ENCODE peak calls at places on chromosomes 5 and 9, in six cellular contexts. One of them, this sample, is unnamed.

GRCh38 chr5:154686490-154686889 is 68.7 kb upstream of the LARP1 start:
- DNase-seq in type B pancreatic cell: no peak
- DNase-seq in T1000: no peak
- DNase-seq in neural crest cell: no peak
- DNase-seq in activated naive CD4-positive, alpha-beta T cell treated with Interleukin-2 at 50 U/mL for 16 hours: no peak
- DNase-seq in GM06990: no peak
- DNase-seq in this sample: no peak

GRCh38 chr9:125024917-125025316 is 84.0 kb upstream of the GOLGA1 start:
- DNase-seq in type B pancreatic cell: no peak
- DNase-seq in T1000: no peak
- DNase-seq in neural crest cell: no peak
- DNase-seq in activated naive CD4-positive, alpha-beta T cell treated with Interleukin-2 at 50 U/mL for 16 hours: no peak
- DNase-seq in GM06990: no peak
- DNase-seq in this sample: no peak

GRCh38 chr5:174409971-174410370 is 314.4 kb upstream of the MSX2 start:
- DNase-seq in type B pancreatic cell: no peak
- DNase-seq in T1000: no peak
- DNase-seq in neural crest cell: no peak
- DNase-seq in activated naive CD4-positive, alpha-beta T cell treated with Interleukin-2 at 50 U/mL for 16 hours: no peak
- DNase-seq in GM06990: no peak
- DNase-seq in this sample: no peak

GRCh38 chr5:112253478-112254250 is 165.4 kb downstream of the EPB41L4A start:
- DNase-seq in type B pancreatic cell: no peak
- DNase-seq in T1000: no peak
- DNase-seq in neural crest cell: no peak
- DNase-seq in activated naive CD4-positive, alpha-beta T cell treated with Interleukin-2 at 50 U/mL for 16 hours: no peak
- DNase-seq in GM06990: no peak
- DNase-seq in this sample: no peak

GRCh38 chr5:176152191-176152932 is 85.9 kb upstream of the SIMC1 start:
- DNase-seq in type B pancreatic cell: no peak
- DNase-seq in T1000: no peak
- DNase-seq in neural crest cell: no peak
- DNase-seq in activated naive CD4-positive, alpha-beta T cell treated with Interleukin-2 at 50 U/mL for 16 hours: no peak
- DNase-seq in GM06990: no peak
- DNase-seq in this sample: no peak

GRCh38 chr9:114289106-114289505 is 33.8 kb upstream of the ORM1 start:
- DNase-seq in type B pancreatic cell: peak
- DNase-seq in T1000: no peak
- DNase-seq in neural crest cell: no peak
- DNase-seq in activated naive CD4-positive, alpha-beta T cell treated with Interleukin-2 at 50 U/mL for 16 hours: no peak
- DNase-seq in GM06990: no peak
- DNase-seq in this sample: no peak

GRCh38 chr9:107742531-107743309 is 253.2 kb upstream of the KLF4 start:
- DNase-seq in type B pancreatic cell: no peak
- DNase-seq in T1000: no peak
- DNase-seq in neural crest cell: no peak
- DNase-seq in activated naive CD4-positive, alpha-beta T cell treated with Interleukin-2 at 50 U/mL for 16 hours: no peak
- DNase-seq in GM06990: no peak
- DNase-seq in this sample: no peak

GRCh38 chr5:167870055-167870454 is 421.4 kb upstream of the WWC1 start:
- DNase-seq in type B pancreatic cell: no peak
- DNase-seq in T1000: no peak
- DNase-seq in neural crest cell: no peak
- DNase-seq in activated naive CD4-positive, alpha-beta T cell treated with Interleukin-2 at 50 U/mL for 16 hours: no peak
- DNase-seq in GM06990: no peak
- DNase-seq in this sample: no peak

GRCh38 chr5:124059200-124059599 is 547.2 kb downstream of the CSNK1G3 start:
- DNase-seq in type B pancreatic cell: no peak
- DNase-seq in T1000: no peak
- DNase-seq in neural crest cell: no peak
- DNase-seq in activated naive CD4-positive, alpha-beta T cell treated with Interleukin-2 at 50 U/mL for 16 hours: no peak
- DNase-seq in GM06990: no peak
- DNase-seq in this sample: no peak

GRCh38 chr9:3865373-3865772 is 339.6 kb upstream of the RFX3 start:
- DNase-seq in type B pancreatic cell: no peak
- DNase-seq in T1000: no peak
- DNase-seq in neural crest cell: no peak
- DNase-seq in activated naive CD4-positive, alpha-beta T cell treated with Interleukin-2 at 50 U/mL for 16 hours: no peak
- DNase-seq in GM06990: no peak
- DNase-seq in this sample: no peak

GRCh38 chr5:107917983-107918382 is 247.2 kb upstream of the EFNA5 start:
- DNase-seq in type B pancreatic cell: no peak
- DNase-seq in T1000: no peak
- DNase-seq in neural crest cell: no peak
- DNase-seq in activated naive CD4-positive, alpha-beta T cell treated with Interleukin-2 at 50 U/mL for 16 hours: no peak
- DNase-seq in GM06990: no peak
- DNase-seq in this sample: no peak

GRCh38 chr9:112819635-112820496 is 69.3 kb downstream of the SNX30 start:
- DNase-seq in type B pancreatic cell: no peak
- DNase-seq in T1000: no peak
- DNase-seq in neural crest cell: peak
- DNase-seq in activated naive CD4-positive, alpha-beta T cell treated with Interleukin-2 at 50 U/mL for 16 hours: no peak
- DNase-seq in GM06990: no peak
- DNase-seq in this sample: peak

GRCh38 chr5:2603176-2603575 is 148.3 kb downstream of the IRX2 start:
- DNase-seq in type B pancreatic cell: no peak
- DNase-seq in T1000: no peak
- DNase-seq in neural crest cell: no peak
- DNase-seq in activated naive CD4-positive, alpha-beta T cell treated with Interleukin-2 at 50 U/mL for 16 hours: no peak
- DNase-seq in GM06990: no peak
- DNase-seq in this sample: no peak

GRCh38 chr9:12776775-12777055 is 1.9 kb downstream of the LURAP1L start:
- DNase-seq in type B pancreatic cell: no peak
- DNase-seq in T1000: no peak
- DNase-seq in neural crest cell: no peak
- DNase-seq in activated naive CD4-positive, alpha-beta T cell treated with Interleukin-2 at 50 U/mL for 16 hours: no peak
- DNase-seq in GM06990: no peak
- DNase-seq in this sample: no peak

GRCh38 chr5:170113517-170113891 is 7.8 kb downstream of the FOXI1 start:
- DNase-seq in type B pancreatic cell: peak
- DNase-seq in T1000: no peak
- DNase-seq in neural crest cell: no peak
- DNase-seq in activated naive CD4-positive, alpha-beta T cell treated with Interleukin-2 at 50 U/mL for 16 hours: no peak
- DNase-seq in GM06990: no peak
- DNase-seq in this sample: no peak

GRCh38 chr5:148843510-148844318 is 17.3 kb downstream of the ADRB2 start:
- DNase-seq in type B pancreatic cell: no peak
- DNase-seq in T1000: no peak
- DNase-seq in neural crest cell: no peak
- DNase-seq in activated naive CD4-positive, alpha-beta T cell treated with Interleukin-2 at 50 U/mL for 16 hours: no peak
- DNase-seq in GM06990: no peak
- DNase-seq in this sample: no peak

GRCh38 chr5:119009131-119009530 is 20.8 kb upstream of the DTWD2 start:
- DNase-seq in type B pancreatic cell: no peak
- DNase-seq in T1000: no peak
- DNase-seq in neural crest cell: no peak
- DNase-seq in activated naive CD4-positive, alpha-beta T cell treated with Interleukin-2 at 50 U/mL for 16 hours: no peak
- DNase-seq in GM06990: no peak
- DNase-seq in this sample: no peak

GRCh38 chr9:133377721-133378216 is 1.6 kb downstream of the STKLD1 start:
- DNase-seq in type B pancreatic cell: no peak
- DNase-seq in T1000: no peak
- DNase-seq in neural crest cell: no peak
- DNase-seq in activated naive CD4-positive, alpha-beta T cell treated with Interleukin-2 at 50 U/mL for 16 hours: no peak
- DNase-seq in GM06990: no peak
- DNase-seq in this sample: no peak

GRCh38 chr5:172834570-172835245 is 657 bp downstream of the ERGIC1 start:
- DNase-seq in type B pancreatic cell: no peak
- DNase-seq in T1000: peak
- DNase-seq in neural crest cell: peak
- DNase-seq in activated naive CD4-positive, alpha-beta T cell treated with Interleukin-2 at 50 U/mL for 16 hours: no peak
- DNase-seq in GM06990: peak
- DNase-seq in this sample: no peak

GRCh38 chr9:12822111-12822510 is 47.3 kb downstream of the LURAP1L start:
- DNase-seq in type B pancreatic cell: no peak
- DNase-seq in T1000: no peak
- DNase-seq in neural crest cell: no peak
- DNase-seq in activated naive CD4-positive, alpha-beta T cell treated with Interleukin-2 at 50 U/mL for 16 hours: no peak
- DNase-seq in GM06990: no peak
- DNase-seq in this sample: no peak

GRCh38 chr5:148687427-148687826 is 33.1 kb upstream of the HTR4 start:
- DNase-seq in type B pancreatic cell: no peak
- DNase-seq in T1000: no peak
- DNase-seq in neural crest cell: no peak
- DNase-seq in activated naive CD4-positive, alpha-beta T cell treated with Interleukin-2 at 50 U/mL for 16 hours: no peak
- DNase-seq in GM06990: peak
- DNase-seq in this sample: peak

GRCh38 chr5:115948013-115948605 is 14.2 kb upstream of the LVRN start:
- DNase-seq in type B pancreatic cell: no peak
- DNase-seq in T1000: no peak
- DNase-seq in neural crest cell: no peak
- DNase-seq in activated naive CD4-positive, alpha-beta T cell treated with Interleukin-2 at 50 U/mL for 16 hours: no peak
- DNase-seq in GM06990: no peak
- DNase-seq in this sample: no peak

GRCh38 chr5:30042677-30043076 is 1150.8 kb upstream of the CDH6 start:
- DNase-seq in type B pancreatic cell: no peak
- DNase-seq in T1000: no peak
- DNase-seq in neural crest cell: no peak
- DNase-seq in activated naive CD4-positive, alpha-beta T cell treated with Interleukin-2 at 50 U/mL for 16 hours: no peak
- DNase-seq in GM06990: no peak
- DNase-seq in this sample: no peak

GRCh38 chr9:31848505-31849285 is 535.7 kb upstream of the ACO1 start:
- DNase-seq in type B pancreatic cell: no peak
- DNase-seq in T1000: no peak
- DNase-seq in neural crest cell: no peak
- DNase-seq in activated naive CD4-positive, alpha-beta T cell treated with Interleukin-2 at 50 U/mL for 16 hours: no peak
- DNase-seq in GM06990: no peak
- DNase-seq in this sample: no peak

GRCh38 chr5:3341446-3342240 is 254.0 kb upstream of the IRX1 start:
- DNase-seq in type B pancreatic cell: no peak
- DNase-seq in T1000: no peak
- DNase-seq in neural crest cell: no peak
- DNase-seq in activated naive CD4-positive, alpha-beta T cell treated with Interleukin-2 at 50 U/mL for 16 hours: no peak
- DNase-seq in GM06990: no peak
- DNase-seq in this sample: no peak

GRCh38 chr5:66427043-66427442 is 169.2 kb upstream of the MAST4 start:
- DNase-seq in type B pancreatic cell: no peak
- DNase-seq in T1000: no peak
- DNase-seq in neural crest cell: no peak
- DNase-seq in activated naive CD4-positive, alpha-beta T cell treated with Interleukin-2 at 50 U/mL for 16 hours: no peak
- DNase-seq in GM06990: no peak
- DNase-seq in this sample: no peak

GRCh38 chr5:72940082-72940481 is 15.8 kb upstream of the FCHO2 start:
- DNase-seq in type B pancreatic cell: no peak
- DNase-seq in T1000: no peak
- DNase-seq in neural crest cell: no peak
- DNase-seq in activated naive CD4-positive, alpha-beta T cell treated with Interleukin-2 at 50 U/mL for 16 hours: no peak
- DNase-seq in GM06990: no peak
- DNase-seq in this sample: no peak

GRCh38 chr5:71782771-71783770 is 64.0 kb downstream of the CARTPT start:
- DNase-seq in type B pancreatic cell: no peak
- DNase-seq in T1000: no peak
- DNase-seq in neural crest cell: peak
- DNase-seq in activated naive CD4-positive, alpha-beta T cell treated with Interleukin-2 at 50 U/mL for 16 hours: peak
- DNase-seq in GM06990: peak
- DNase-seq in this sample: peak